ENCODE peak calls at places on chromosomes 16 and 17, in six cellular contexts. X is HepG2, Q is A549, I is GM12878, C is H1, K is K562. D is an unnamed sample.

GRCh38 chr17:11298401-11298800 is 57.4 kb downstream of the SHISA6 start:
- DNase-seq in X (no peak), Q (no peak), I (no peak), C (no peak), K (no peak), D (no peak)

GRCh38 chr17:43641416-43641815 is 20.3 kb downstream of the MEOX1 start:
- DNase-seq in X (no peak), Q (no peak), I (no peak), C (no peak), K (no peak), D (no peak)

GRCh38 chr16:1884155-1884760 is 12.3 kb upstream of the MEIOB start:
- DNase-seq in X (peak; percentile 63), Q (peak; percentile 72), I (no peak), C (no peak), K (peak; percentile 56), D (peak; percentile 57)

GRCh38 chr17:74566132-74566753 is 1.1 kb downstream of the CD300H start:
- DNase-seq in X (peak; percentile 18), Q (peak; percentile 51), I (no peak), C (peak; percentile 85), K (peak; percentile 34), D (peak; percentile 82)

GRCh38 chr16:2468142-2468724 is 2.9 kb upstream of the NTN3 start:
- DNase-seq in X (no peak), Q (peak; percentile 23), I (no peak), C (peak; percentile 61), K (no peak), D (peak; percentile 75)

GRCh38 chr17:6775871-6776405 is at the start of gene FBXO39:
- DNase-seq in X (no peak), Q (no peak), I (no peak), C (peak; percentile 80), K (no peak), D (no peak)

GRCh38 chr16:86653289-86654006 is 75.1 kb downstream of the FOXL1 start:
- DNase-seq in X (no peak), Q (no peak), I (no peak), C (no peak), K (no peak), D (no peak)

GRCh38 chr16:84976644-84977400 is 34.5 kb downstream of the ZDHHC7 start:
- DNase-seq in X (peak; percentile 97), Q (no peak), I (no peak), C (no peak), K (no peak), D (no peak)

GRCh38 chr17:13509561-13509960 is 92.2 kb downstream of the HS3ST3A1 start:
- DNase-seq in X (no peak), Q (no peak), I (no peak), C (no peak), K (no peak), D (no peak)

GRCh38 chr17:82520041-82520910 is 744 bp downstream of the FOXK2 start:
- DNase-seq in X (no peak), Q (no peak), I (no peak), C (peak; percentile 58), K (peak; percentile 45), D (peak; percentile 80)

GRCh38 chr17:83200746-83201145 is 121.3 kb downstream of the METRNL start:
- DNase-seq in X (no peak), Q (no peak), I (no peak), C (no peak), K (no peak), D (no peak)

GRCh38 chr17:78898075-78898836 is 4.7 kb downstream of the CEP295NL start:
- DNase-seq in X (no peak), Q (no peak), I (no peak), C (no peak), K (no peak), D (no peak)

GRCh38 chr16:66335704-66336329 is 30.7 kb upstream of the CDH5 start:
- DNase-seq in X (no peak), Q (no peak), I (no peak), C (no peak), K (no peak), D (no peak)

GRCh38 chr17:50346313-50347086 is 574 bp downstream of the XYLT2 start:
- DNase-seq in X (no peak), Q (peak; percentile 60), I (no peak), C (peak; percentile 83), K (peak; percentile 56), D (peak; percentile 93)

GRCh38 chr17:77581480-77581879 is 377.0 kb upstream of the TNRC6C start:
- DNase-seq in X (no peak), Q (no peak), I (no peak), C (no peak), K (no peak), D (no peak)

GRCh38 chr17:77579717-77580116 is 378.8 kb upstream of the TNRC6C start:
- DNase-seq in X (no peak), Q (no peak), I (no peak), C (no peak), K (no peak), D (no peak)

GRCh38 chr17:77580956-77581355 is 377.5 kb upstream of the TNRC6C start:
- DNase-seq in X (no peak), Q (no peak), I (no peak), C (no peak), K (no peak), D (no peak)

GRCh38 chr17:77580531-77580930 is 378.0 kb upstream of the TNRC6C start:
- DNase-seq in X (no peak), Q (no peak), I (no peak), C (no peak), K (no peak), D (no peak)

GRCh38 chr17:77585142-77585860 is 373.2 kb upstream of the TNRC6C start:
- DNase-seq in X (no peak), Q (no peak), I (no peak), C (no peak), K (no peak), D (no peak)
- TF ChIP-seq CHD2 in X (no peak), Q (no peak), I (no peak), C (no peak), K (no peak), D (no peak)

GRCh38 chr17:3890082-3890892 is 2.6 kb downstream of the CAMKK1 start:
- DNase-seq in X (no peak), Q (peak; percentile 98), I (no peak), C (no peak), K (peak; percentile 21), D (peak; percentile 83)
- TF ChIP-seq CHD2 in X (no peak), Q (no peak), I (no peak), C (no peak), K (no peak), D (peak; percentile 20)

GRCh38 chr17:45923511-45924268 is 29.3 kb downstream of the MAPT start:
- DNase-seq in X (peak; percentile 86), Q (no peak), I (no peak), C (no peak), K (no peak), D (no peak)

GRCh38 chr17:45920083-45920482 is 25.7 kb downstream of the MAPT start:
- DNase-seq in X (no peak), Q (no peak), I (no peak), C (no peak), K (no peak), D (no peak)

GRCh38 chr17:45925311-45925710 is 31.0 kb downstream of the MAPT start:
- DNase-seq in X (no peak), Q (no peak), I (no peak), C (no peak), K (no peak), D (no peak)

GRCh38 chr17:45927247-45927646 is 32.9 kb downstream of the MAPT start:
- DNase-seq in X (no peak), Q (no peak), I (no peak), C (no peak), K (no peak), D (no peak)

DNA sequence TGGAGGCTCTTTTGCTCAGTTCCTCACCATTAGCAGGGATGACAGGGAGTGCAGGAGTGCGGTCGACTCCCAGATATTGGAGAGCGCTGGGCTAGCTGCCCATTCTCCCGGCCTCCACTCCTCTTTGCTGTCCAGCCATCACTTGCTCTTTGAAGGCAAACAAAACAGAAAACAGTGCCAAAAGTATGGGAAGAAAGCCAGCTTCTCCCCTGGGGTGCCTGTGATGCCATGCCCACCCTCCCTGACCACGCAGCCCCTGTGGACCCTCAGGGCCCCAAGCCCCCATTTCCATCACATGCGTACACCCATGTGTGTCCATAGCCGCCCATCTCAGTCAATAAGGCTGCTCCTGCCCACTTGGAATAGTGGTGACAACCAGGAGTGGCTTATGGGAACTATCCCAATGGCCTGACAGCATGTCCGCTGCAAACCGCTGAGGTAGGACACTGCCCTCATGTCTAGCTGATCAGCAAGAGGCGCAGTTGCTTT is 30.0 kb downstream of the MAPT start:
- DNase-seq in X (no peak), Q (no peak), I (no peak), C (no peak), K (no peak), D (no peak)
- TF ChIP-seq CHD2 in X (no peak), Q (no peak), I (no peak), C (no peak), K (no peak), D (no peak)

DNA sequence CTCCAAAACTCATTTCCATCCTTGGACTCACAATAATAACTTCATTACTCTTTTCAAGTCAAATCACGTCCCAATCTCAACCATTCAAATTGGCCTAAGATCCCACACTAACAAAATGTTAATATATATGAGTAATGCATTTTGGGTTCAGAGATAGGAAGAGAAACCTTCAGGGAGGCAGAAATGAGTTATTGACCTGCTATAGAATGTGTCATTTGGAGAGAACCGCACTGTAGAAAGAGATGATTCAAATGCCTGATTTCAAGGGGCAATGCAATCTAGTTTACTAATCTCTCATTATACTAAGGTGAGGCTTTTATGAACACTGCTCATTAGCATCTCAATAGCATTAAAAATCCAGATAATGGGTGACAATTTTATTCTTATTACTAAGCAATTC is 1595.0 kb upstream of the GOT2 start:
- DNase-seq in X (no peak), Q (no peak), I (no peak), C (no peak), K (no peak), D (no peak)
- TF ChIP-seq CHD2 in X (no peak), Q (no peak), I (no peak), C (no peak), K (no peak), D (no peak)

GRCh38 chr16:89586853-89587252 is 11.3 kb downstream of the CPNE7 start:
- DNase-seq in X (no peak), Q (no peak), I (no peak), C (no peak), K (peak; percentile 89), D (peak; percentile 74)
- TF ChIP-seq CHD2 in X (no peak), Q (no peak), I (no peak), C (no peak), K (no peak), D (no peak)

DNA sequence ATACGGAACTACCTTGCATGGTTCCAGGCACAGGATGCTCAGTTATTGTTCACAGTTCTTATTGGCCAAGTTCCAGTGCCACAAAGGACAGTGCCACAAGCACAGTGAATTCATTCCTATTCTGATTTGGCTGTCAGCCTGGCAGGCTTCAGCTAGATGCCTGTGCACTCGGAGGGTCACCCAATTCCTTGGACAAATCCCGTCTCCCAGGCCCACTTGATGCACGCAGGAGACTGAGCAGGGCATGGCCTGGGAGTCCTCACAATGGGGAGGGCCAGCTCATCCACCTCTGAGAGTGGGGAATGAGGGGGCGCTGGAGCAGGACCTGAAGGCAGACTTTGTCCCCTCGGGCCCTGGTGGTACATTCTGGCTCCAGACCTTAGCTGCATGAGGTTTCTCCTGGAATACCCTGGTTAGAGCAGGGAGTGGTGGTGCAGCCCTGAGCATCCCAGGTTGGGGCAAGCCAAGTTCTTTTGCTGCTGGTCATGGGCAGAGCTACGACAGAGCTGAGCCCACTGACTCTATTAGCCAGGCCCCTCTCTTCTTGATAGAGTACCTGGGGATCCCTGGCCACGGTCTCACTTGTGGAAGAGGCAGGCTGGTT is 41.4 kb downstream of the MIS12 start:
- DNase-seq in X (no peak), Q (no peak), I (no peak), C (no peak), K (no peak), D (no peak)
- TF ChIP-seq CHD2 in X (no peak), Q (no peak), I (no peak), C (no peak), K (no peak), D (no peak)

D was measured in SK-N-SH.